ENCODE peak calls at places on chromosomes 13 and 19, in ten cellular contexts. U is fibroblast of lung; I is NCI-H748 treated with DMSO at 0.1 percent for 48 hours; H is HEK293T; N is activated CD8-positive, alpha-beta memory T cell treated with anti-CD3 and anti-CD28 coated beads, Interleukin-2, amount 10 ng/mL, durations not matched to agents 7 days and 5 days; E is central memory CD8-positive, alpha-beta T cell; C is aorta; W is HS-5; M is A549; Y is endothelial cell. K is an unnamed sample.

GRCh38 chr13:36325912-36326311 is 20.3 kb downstream of the SPART start:
- DNase-seq in M (no peak), U (no peak), Y (no peak), E (no peak), W (no peak), I (no peak), C (no peak), H (no peak), N (no peak), K (no peak)

GRCh38 chr19:4871711-4872110 is 4.2 kb upstream of the PLIN3 start:
- DNase-seq in N (no peak), E (no peak), U (no peak), M (no peak), I (no peak), W (no peak), Y (no peak), C (no peak), H (no peak), K (no peak)

GRCh38 chr13:111503905-111504695 is 183.7 kb downstream of the TEX29 start:
- DNase-seq in H (no peak), Y (no peak), E (no peak), C (no peak), N (no peak), M (no peak), U (no peak), I (no peak), W (no peak), K (no peak)

GRCh38 chr13:113216165-113217056 is 7.0 kb downstream of the CUL4A start:
- DNase-seq in W (peak; percentile 33), M (peak; percentile 35), I (no peak), H (peak; percentile 13), C (no peak), U (peak; percentile 70), N (peak; percentile 38), Y (no peak), E (no peak), K (peak; percentile 80)

GRCh38 chr13:50910483-50910805 is 853 bp downstream of the RNASEH2B start:
- DNase-seq in H (peak; percentile 27), C (peak; percentile 60), Y (peak; percentile 23), U (peak; percentile 54), W (no peak), I (peak; percentile 38), N (no peak), M (peak; percentile 64), E (no peak), K (peak; percentile 10)

GRCh38 chr19:14265285-14266036 is 59.5 kb upstream of the ADGRL1 start:
- DNase-seq in N (no peak), I (no peak), E (no peak), C (no peak), W (no peak), U (no peak), M (no peak), H (no peak), Y (no peak), K (no peak)

GRCh38 chr19:29645911-29646310 is 19.4 kb upstream of the PLEKHF1 start:
- DNase-seq in M (no peak), W (no peak), Y (no peak), N (no peak), U (peak; percentile 61), E (no peak), C (no peak), H (no peak), I (no peak), K (no peak)

GRCh38 chr13:22081430-22081829 is 410.6 kb downstream of the FGF9 start:
- DNase-seq in C (no peak), E (no peak), N (no peak), W (no peak), H (no peak), Y (no peak), I (peak; percentile 73), U (no peak), M (no peak), K (no peak)

GRCh38 chr19:34838753-34839431 is 65.9 kb upstream of the ZNF599 start:
- DNase-seq in Y (peak; percentile 47), I (no peak), C (no peak), W (no peak), N (no peak), U (peak; percentile 1), M (peak; percentile 32), E (no peak), H (no peak), K (no peak)

GRCh38 chr19:9847087-9847671 is 12.1 kb downstream of the PIN1 start:
- DNase-seq in W (peak; percentile 78), N (peak; percentile 58), U (peak; percentile 95), C (peak; percentile 79), M (peak; percentile 70), E (no peak), Y (peak; percentile 50), I (no peak), H (peak; percentile 64), K (peak; percentile 94)

GRCh38 chr19:38543807-38544568 is 73.8 kb downstream of the MAP4K1 start:
- DNase-seq in M (peak; percentile 96), E (no peak), N (peak; percentile 64), Y (no peak), C (peak; percentile 90), I (peak; percentile 38), H (peak; percentile 94), W (peak; percentile 90), U (peak; percentile 80), K (peak; percentile 90)

GRCh38 chr13:19984430-19985218 is 26.1 kb downstream of the ZMYM2 start:
- DNase-seq in C (no peak), H (peak; percentile 13), I (peak; percentile 31), W (no peak), N (no peak), Y (no peak), E (no peak), U (peak; percentile 74), M (peak; percentile 16), K (peak; percentile 5)

GRCh38 chr13:44507639-44508038 is 68.5 kb downstream of the TSC22D1 start:
- DNase-seq in I (no peak), H (no peak), C (no peak), E (no peak), U (no peak), N (no peak), W (no peak), M (no peak), Y (no peak), K (no peak)

GRCh38 chr13:28705734-28706133 is 13.0 kb downstream of the SLC46A3 start:
- DNase-seq in Y (no peak), W (no peak), E (no peak), H (no peak), N (no peak), U (peak; percentile 33), M (no peak), I (no peak), C (no peak), K (no peak)

GRCh38 chr13:112984954-112985802 is 16.2 kb downstream of the MCF2L start:
- DNase-seq in I (no peak), M (no peak), W (no peak), C (no peak), U (no peak), E (no peak), N (no peak), Y (no peak), H (no peak), K (no peak)

GRCh38 chr19:48351341-48351752 is 12.4 kb downstream of the TMEM143 start:
- DNase-seq in Y (peak; percentile 81), E (peak; percentile 74), C (peak; percentile 76), I (peak; percentile 12), M (peak; percentile 82), H (peak; percentile 83), U (peak; percentile 49), N (peak; percentile 89), W (no peak), K (peak; percentile 42)

GRCh38 chr19:7983995-7984837 is 21.2 kb downstream of the ELAVL1 start:
- DNase-seq in C (no peak), U (no peak), E (no peak), I (no peak), W (no peak), N (no peak), H (no peak), Y (no peak), M (no peak), K (no peak)

GRCh38 chr13:38686635-38687245 is at the start of gene FREM2:
- DNase-seq in U (peak; percentile 30), I (peak; percentile 88), Y (peak; percentile 72), N (no peak), E (no peak), H (peak; percentile 82), M (peak; percentile 23), W (no peak), C (no peak), K (no peak)

GRCh38 chr19:44847144-44848035 is 1.3 kb downstream of the NECTIN2 start:
- DNase-seq in W (no peak), Y (peak; percentile 77), U (peak; percentile 36), I (peak; percentile 9), N (no peak), C (peak; percentile 77), H (no peak), M (peak; percentile 64), E (no peak), K (no peak)

K was measured in H54.